ENCODE peak calls at places on chromosomes 1 and 21, in seven cellular contexts. E is RWPE1, V is kidney, N is AG04450, I is SW480, Q is GM12864, Y is fibroblast of villous mesenchyme. Z is an unnamed sample.

GRCh38 chr1:41631971-41632370 is 147.5 kb upstream of the EDN2 start:
- DNase-seq in E (no peak), V (no peak), N (no peak), I (no peak), Q (no peak), Y (peak), Z (peak)

GRCh38 chr1:244311784-244312532 is 139.8 kb downstream of the ADSS2 start:
- DNase-seq in E (no peak), V (peak), N (no peak), I (no peak), Q (no peak), Y (no peak), Z (no peak)

GRCh38 chr1:232031156-232031555 is 404.6 kb downstream of the DISC1 start:
- DNase-seq in E (no peak), V (no peak), N (no peak), I (no peak), Q (no peak), Y (no peak), Z (no peak)

GRCh38 chr1:34763142-34763781 is 3.7 kb downstream of the GJB4 start:
- DNase-seq in E (peak), V (peak), N (no peak), I (peak), Q (no peak), Y (no peak), Z (peak)

GRCh38 chr1:243939167-243939848 is 89.3 kb upstream of the AKT3 start:
- DNase-seq in E (no peak), V (no peak), N (no peak), I (peak), Q (no peak), Y (no peak), Z (peak)

GRCh38 chr1:154500533-154500932 is 1.5 kb upstream of the TDRD10 start:
- DNase-seq in E (no peak), V (no peak), N (no peak), I (no peak), Q (no peak), Y (no peak), Z (no peak)

GRCh38 chr1:242523968-242524570 is 428 bp downstream of the PLD5 start:
- DNase-seq in E (peak), V (peak), N (no peak), I (no peak), Q (no peak), Y (peak), Z (peak)

GRCh38 chr1:31727849-31728248 is 24.0 kb upstream of the COL16A1 start:
- DNase-seq in E (no peak), V (no peak), N (no peak), I (no peak), Q (no peak), Y (no peak), Z (no peak)

GRCh38 chr1:150192012-150192411 is 42.3 kb downstream of the PLEKHO1 start:
- DNase-seq in E (no peak), V (no peak), N (peak), I (no peak), Q (no peak), Y (peak), Z (no peak)

GRCh38 chr1:155463865-155464264 is 98.7 kb downstream of the ASH1L start:
- DNase-seq in E (no peak), V (no peak), N (peak), I (no peak), Q (no peak), Y (peak), Z (peak)

GRCh38 chr1:15753776-15754175 is 4.8 kb upstream of the FBLIM1 start:
- DNase-seq in E (no peak), V (no peak), N (no peak), I (no peak), Q (no peak), Y (no peak), Z (no peak)

GRCh38 chr1:199029401-199029800 is 390.6 kb downstream of the PTPRC start:
- DNase-seq in E (no peak), V (no peak), N (peak), I (peak), Q (no peak), Y (peak), Z (peak)

GRCh38 chr1:186057086-186057485 is 318.0 kb downstream of the TPR start:
- DNase-seq in E (no peak), V (no peak), N (no peak), I (no peak), Q (no peak), Y (no peak), Z (no peak)

GRCh38 chr1:49842596-49842995 is 181.2 kb downstream of the AGBL4 start:
- DNase-seq in E (no peak), V (no peak), N (no peak), I (no peak), Q (no peak), Y (no peak), Z (no peak)

GRCh38 chr1:161225534-161226319 is at the start of gene TOMM40L:
- DNase-seq in E (peak), V (peak), N (peak), I (peak), Q (peak), Y (peak), Z (peak)

GRCh38 chr1:85319931-85320330 is 43.5 kb upstream of the BCL10 start:
- DNase-seq in E (no peak), V (no peak), N (no peak), I (no peak), Q (no peak), Y (no peak), Z (no peak)

GRCh38 chr1:221543529-221544120 is 198.3 kb downstream of the DUSP10 start:
- DNase-seq in E (peak), V (no peak), N (no peak), I (no peak), Q (no peak), Y (peak), Z (peak)

GRCh38 chr1:207433435-207433834 is 20.7 kb upstream of the CR2 start:
- DNase-seq in E (no peak), V (no peak), N (no peak), I (no peak), Q (no peak), Y (no peak), Z (no peak)

GRCh38 chr21:43318841-43319781 is 107.8 kb downstream of the SIK1 start:
- DNase-seq in E (peak), V (peak), N (peak), I (peak), Q (no peak), Y (peak), Z (peak)

GRCh38 chr1:50275564-50275963 is 147.7 kb downstream of the DMRTA2 start:
- DNase-seq in E (no peak), V (no peak), N (no peak), I (no peak), Q (no peak), Y (no peak), Z (no peak)

GRCh38 chr1:15261155-15262002 is 14.4 kb downstream of the FHAD1 start:
- DNase-seq in E (no peak), V (peak), N (no peak), I (no peak), Q (no peak), Y (peak), Z (no peak)

GRCh38 chr1:92259350-92259749 is 39.4 kb downstream of the GLMN start:
- DNase-seq in E (no peak), V (no peak), N (no peak), I (no peak), Q (no peak), Y (no peak), Z (peak)

GRCh38 chr1:222653178-222653827 is 35.4 kb downstream of the MIA3 start:
- DNase-seq in E (no peak), V (no peak), N (no peak), I (no peak), Q (peak), Y (no peak), Z (no peak)

GRCh38 chr1:81254560-81254959 is 546.2 kb upstream of the ADGRL2 start:
- DNase-seq in E (no peak), V (no peak), N (no peak), I (no peak), Q (no peak), Y (no peak), Z (peak)

GRCh38 chr1:207711285-207711684 is 40.6 kb upstream of the CD46 start:
- DNase-seq in E (peak), V (no peak), N (no peak), I (peak), Q (no peak), Y (peak), Z (peak)

GRCh38 chr1:33758698-33759097 is 105.2 kb upstream of the HMGB4 start:
- DNase-seq in E (no peak), V (peak), N (peak), I (no peak), Q (no peak), Y (peak), Z (peak)

GRCh38 chr1:12006167-12006921 is 13.0 kb upstream of the MIIP start:
- DNase-seq in E (no peak), V (no peak), N (no peak), I (no peak), Q (no peak), Y (no peak), Z (no peak)

GRCh38 chr1:77796695-77797405 is 17.4 kb downstream of the MIGA1 start:
- DNase-seq in E (no peak), V (no peak), N (no peak), I (peak), Q (no peak), Y (no peak), Z (no peak)

GRCh38 chr1:212967767-212968166 is 17.4 kb downstream of the VASH2 start:
- DNase-seq in E (peak), V (no peak), N (no peak), I (peak), Q (no peak), Y (peak), Z (peak)